ENCODE peak calls at places on chromosome 2, in eight cellular contexts. One of them, this sample, is unnamed.

GRCh38 chr2:202771741-202772470 is 99.7 kb downstream of the ICA1L start:
- DNase-seq in A549: no peak
- DNase-seq in OCI-M1: no peak
- DNase-seq in Right ventricle myocardium superior: no peak
- DNase-seq in T-helper 1 cell: no peak
- DNase-seq in left lobe of liver: no peak
- DNase-seq in mesenteric fat pad: no peak
- DNase-seq in Kasumi-1: no peak
- DNase-seq in this sample: no peak

GRCh38 chr2:233419626-233420431 is 65.5 kb downstream of the DGKD start:
- DNase-seq in A549: no peak
- DNase-seq in OCI-M1: no peak
- DNase-seq in Right ventricle myocardium superior: no peak
- DNase-seq in T-helper 1 cell: peak; percentile 26
- DNase-seq in left lobe of liver: no peak
- DNase-seq in mesenteric fat pad: peak; percentile 22
- DNase-seq in Kasumi-1: no peak
- DNase-seq in this sample: no peak

GRCh38 chr2:196823750-196824149 is 14.6 kb upstream of the C2orf66 start:
- DNase-seq in A549: peak; percentile 4
- DNase-seq in OCI-M1: peak; percentile 58
- DNase-seq in Right ventricle myocardium superior: no peak
- DNase-seq in T-helper 1 cell: no peak
- DNase-seq in left lobe of liver: no peak
- DNase-seq in mesenteric fat pad: no peak
- DNase-seq in Kasumi-1: peak; percentile 25
- DNase-seq in this sample: no peak

GRCh38 chr2:84487298-84487996 is 28.4 kb upstream of the SUCLG1 start:
- DNase-seq in A549: no peak
- DNase-seq in OCI-M1: no peak
- DNase-seq in Right ventricle myocardium superior: no peak
- DNase-seq in T-helper 1 cell: no peak
- DNase-seq in left lobe of liver: peak; percentile 57
- DNase-seq in mesenteric fat pad: no peak
- DNase-seq in Kasumi-1: no peak
- DNase-seq in this sample: no peak

GRCh38 chr2:231037731-231038482 is 584 bp downstream of the C2orf72 start:
- DNase-seq in A549: peak; percentile 31
- DNase-seq in OCI-M1: no peak
- DNase-seq in Right ventricle myocardium superior: no peak
- DNase-seq in T-helper 1 cell: no peak
- DNase-seq in left lobe of liver: peak; percentile 55
- DNase-seq in mesenteric fat pad: no peak
- DNase-seq in Kasumi-1: no peak
- DNase-seq in this sample: no peak

GRCh38 chr2:42722328-42723190 is 41.4 kb downstream of the OXER1 start:
- DNase-seq in A549: no peak
- DNase-seq in OCI-M1: peak; percentile 82
- DNase-seq in Right ventricle myocardium superior: peak; percentile 48
- DNase-seq in T-helper 1 cell: no peak
- DNase-seq in left lobe of liver: no peak
- DNase-seq in mesenteric fat pad: no peak
- DNase-seq in Kasumi-1: no peak
- DNase-seq in this sample: no peak

GRCh38 chr2:27724905-27725693 is 46.4 kb upstream of the MRPL33 start:
- DNase-seq in A549: no peak
- DNase-seq in OCI-M1: no peak
- DNase-seq in Right ventricle myocardium superior: no peak
- DNase-seq in T-helper 1 cell: no peak
- DNase-seq in left lobe of liver: no peak
- DNase-seq in mesenteric fat pad: peak; percentile 37
- DNase-seq in Kasumi-1: no peak
- DNase-seq in this sample: no peak

GRCh38 chr2:148967484-148967883 is 71.0 kb upstream of the LYPD6B start:
- DNase-seq in A549: no peak
- DNase-seq in OCI-M1: peak; percentile 10
- DNase-seq in Right ventricle myocardium superior: no peak
- DNase-seq in T-helper 1 cell: no peak
- DNase-seq in left lobe of liver: no peak
- DNase-seq in mesenteric fat pad: no peak
- DNase-seq in Kasumi-1: no peak
- DNase-seq in this sample: no peak

GRCh38 chr2:95077521-95077807 is 44.1 kb downstream of the MRPS5 start:
- DNase-seq in A549: no peak
- DNase-seq in OCI-M1: peak; percentile 48
- DNase-seq in Right ventricle myocardium superior: no peak
- DNase-seq in T-helper 1 cell: no peak
- DNase-seq in left lobe of liver: no peak
- DNase-seq in mesenteric fat pad: no peak
- DNase-seq in Kasumi-1: no peak
- DNase-seq in this sample: no peak

GRCh38 chr2:237165405-237166276 is 80.0 kb downstream of the COPS8 start:
- DNase-seq in A549: no peak
- DNase-seq in OCI-M1: peak; percentile 1
- DNase-seq in Right ventricle myocardium superior: no peak
- DNase-seq in T-helper 1 cell: no peak
- DNase-seq in left lobe of liver: no peak
- DNase-seq in mesenteric fat pad: no peak
- DNase-seq in Kasumi-1: peak; percentile 1
- DNase-seq in this sample: no peak

GRCh38 chr2:46855805-46856204 is 59.8 kb downstream of the MCFD2 start:
- DNase-seq in A549: peak; percentile 79
- DNase-seq in OCI-M1: no peak
- DNase-seq in Right ventricle myocardium superior: no peak
- DNase-seq in T-helper 1 cell: no peak
- DNase-seq in left lobe of liver: no peak
- DNase-seq in mesenteric fat pad: no peak
- DNase-seq in Kasumi-1: no peak
- DNase-seq in this sample: no peak

GRCh38 chr2:226124548-226125011 is 675.0 kb downstream of the IRS1 start:
- DNase-seq in A549: no peak
- DNase-seq in OCI-M1: peak; percentile 59
- DNase-seq in Right ventricle myocardium superior: no peak
- DNase-seq in T-helper 1 cell: no peak
- DNase-seq in left lobe of liver: no peak
- DNase-seq in mesenteric fat pad: no peak
- DNase-seq in Kasumi-1: no peak
- DNase-seq in this sample: no peak

This sample was measured in Karpas-422.